ENCODE peak calls at places on chromosome 20, in six cellular contexts. D is stomach, A is GM23338, C is transverse colon, J is spleen, Z is H1. N is an unnamed sample.

GRCh38 chr20:46894579-46894958 is at the start of gene EYA2:
- DNase-seq in D (peak; percentile 32), A (peak; percentile 59), C (peak; percentile 16), J (no peak), Z (no peak), N (peak; percentile 72)

GRCh38 chr20:15494841-15495240 is 1078.4 kb downstream of the KIF16B start:
- DNase-seq in D (no peak), A (no peak), C (no peak), J (no peak), Z (no peak), N (no peak)

GRCh38 chr20:50379049-50379990 is 130.9 kb upstream of the PTPN1 start:
- DNase-seq in D (peak; percentile 95), A (no peak), C (peak; percentile 92), J (peak; percentile 86), Z (no peak), N (peak; percentile 67)

GRCh38 chr20:3686867-3687321 is 5.1 kb upstream of the ADAM33 start:
- DNase-seq in D (peak; percentile 52), A (no peak), C (peak; percentile 81), J (no peak), Z (no peak), N (no peak)

GRCh38 chr20:45359069-45359405 is 3.9 kb upstream of the SYS1 start:
- DNase-seq in D (peak; percentile 44), A (no peak), C (no peak), J (no peak), Z (no peak), N (no peak)

GRCh38 chr20:48807051-48807450 is 20.7 kb downstream of the PREX1 start:
- DNase-seq in D (no peak), A (no peak), C (no peak), J (peak; percentile 0), Z (no peak), N (no peak)

GRCh38 chr20:51604851-51605250 is 62.3 kb upstream of the NFATC2 start:
- DNase-seq in D (no peak), A (no peak), C (no peak), J (no peak), Z (no peak), N (no peak)

GRCh38 chr20:50346372-50347347 is 156.0 kb downstream of the CEBPB start:
- DNase-seq in D (peak; percentile 84), A (no peak), C (peak; percentile 83), J (peak; percentile 88), Z (no peak), N (peak; percentile 82)

GRCh38 chr20:50506270-50506579 is 4.0 kb upstream of the PTPN1 start:
- DNase-seq in D (no peak), A (peak; percentile 40), C (no peak), J (no peak), Z (no peak), N (no peak)

GRCh38 chr20:29427201-29428060 is 1830.0 kb upstream of the DEFB115 start:
- DNase-seq in D (no peak), A (no peak), C (no peak), J (no peak), Z (no peak), N (peak; percentile 66)
- H3K4me3 ChIP-seq in D (peak overlapping the region; percentile 33), A (no peak overlapping the region), C (peak overlapping the region; percentile 43), J (peak overlapping the region; percentile 32), Z (no peak overlapping the region), N (peak overlapping the region; percentile 73)

DNA sequence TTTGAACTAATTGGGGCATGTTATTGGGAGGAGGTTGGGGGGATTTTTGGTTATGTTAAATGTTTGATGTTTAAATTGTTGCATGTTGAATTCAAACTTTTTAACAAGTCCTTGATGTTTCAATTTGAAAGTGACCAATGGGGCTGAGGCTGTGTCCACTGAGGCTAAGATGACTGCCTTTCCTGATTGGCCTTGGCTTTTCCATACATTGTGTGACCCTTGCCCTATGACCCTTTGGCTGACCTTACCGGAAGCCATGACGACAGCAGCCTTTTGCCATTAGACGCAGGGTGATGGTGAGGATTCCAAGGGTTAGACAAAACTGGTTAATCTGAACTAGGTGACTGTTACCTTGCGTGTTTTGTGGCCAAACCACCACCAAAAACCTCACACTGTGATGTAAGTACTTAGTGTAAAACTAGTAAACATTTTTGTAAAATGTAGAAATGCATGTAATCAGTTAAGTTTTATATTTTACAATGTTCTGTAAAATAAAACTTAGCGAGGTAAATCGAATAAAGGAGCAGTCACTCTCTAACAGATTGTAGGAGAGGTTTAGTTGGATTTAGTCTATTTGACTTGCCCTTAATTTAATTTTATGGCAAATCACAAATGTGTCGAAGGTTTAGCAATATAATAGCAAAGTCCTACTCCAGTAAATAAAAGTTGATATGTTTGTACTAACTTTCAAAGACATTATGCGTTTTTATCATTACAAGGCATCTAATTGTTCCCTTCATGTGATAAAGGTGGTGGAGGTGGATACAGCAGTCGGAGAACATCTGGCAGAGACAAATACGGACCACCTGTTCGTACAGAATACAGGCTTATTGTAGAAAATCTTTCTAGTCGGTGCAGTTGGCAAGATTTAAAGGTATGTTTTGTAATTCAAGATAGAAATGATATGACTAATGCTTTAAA is 1.6 kb downstream of the SRSF6 start:
- DNase-seq in D (no peak), A (no peak), C (peak; percentile 23), J (no peak), Z (no peak), N (no peak)
- TF ChIP-seq POLR2AphosphoS5 in D (no peak), A (no peak), C (no peak), J (no peak), Z (peak; percentile 60), N (peak; percentile 6)

GRCh38 chr20:32205502-32206382 is 1.8 kb downstream of the PLAGL2 start:
- DNase-seq in D (no peak), A (no peak), C (no peak), J (no peak), Z (no peak), N (peak; percentile 54)
- H3K4me3 ChIP-seq in D (peak overlapping the region; percentile 77), A (peak overlapping the region; percentile 100), C (peak overlapping the region; percentile 99), J (no peak overlapping the region), Z (no peak overlapping the region), N (peak overlapping the region; percentile 88)

GRCh38 chr20:17568972-17569471 is 853 bp upstream of the DSTN start:
- DNase-seq in D (peak; percentile 87), A (peak; percentile 63), C (peak; percentile 90), J (peak; percentile 83), Z (peak; percentile 41), N (peak; percentile 81)
- TF ChIP-seq POLR2AphosphoS5 in D (peak; percentile 96), A (no peak), C (peak; percentile 90), J (peak; percentile 63), Z (peak; percentile 76), N (peak; percentile 92)

N was measured in SK-N-SH.